ENCODE peak calls at places on chromosomes 12 and 14, in eight cellular contexts. W, E, K, A, T, F, S and U are unnamed samples.

GRCh38 chr12:89259831-89260230 is 92.5 kb downstream of the DUSP6 start:
- DNase-seq in E (no peak), F (no peak), A (no peak), W (no peak), K (no peak), T (no peak), S (peak; percentile 27), U (no peak)

GRCh38 chr12:96912261-96912660 is 5.2 kb downstream of the NEDD1 start:
- DNase-seq in F (peak; percentile 9), T (no peak), A (no peak), E (no peak), K (no peak), S (no peak), W (no peak), U (no peak)

GRCh38 chr12:94873368-94874085 is 130.0 kb downstream of the NDUFA12 start:
- DNase-seq in S (no peak), K (no peak), E (no peak), W (peak; percentile 13), F (no peak), T (no peak), A (no peak), U (peak; percentile 49)

GRCh38 chr12:55407866-55408265 is 7.5 kb downstream of the OR6C65 start:
- DNase-seq in K (no peak), F (no peak), A (no peak), E (no peak), S (no peak), T (no peak), W (no peak), U (no peak)

GRCh38 chr14:38256358-38256840 is 506 bp upstream of the CLEC14A start:
- DNase-seq in A (peak; percentile 14), F (no peak), E (peak; percentile 100), W (no peak), T (peak; percentile 91), K (peak; percentile 97), S (peak; percentile 97), U (no peak)

GRCh38 chr14:32724864-32725550 is 213.7 kb upstream of the NPAS3 start:
- DNase-seq in E (no peak), F (peak; percentile 42), W (no peak), A (peak; percentile 55), K (peak; percentile 83), T (peak; percentile 79), S (peak; percentile 87), U (peak; percentile 59)

GRCh38 chr12:113591480-113591971 is 119.9 kb upstream of the LHX5 start:
- DNase-seq in E (no peak), F (no peak), W (peak; percentile 12), T (no peak), A (no peak), K (no peak), S (no peak), U (no peak)

GRCh38 chr14:74891870-74892269 is 10.2 kb downstream of the DLST start:
- DNase-seq in A (no peak), K (peak; percentile 40), E (no peak), S (no peak), W (no peak), T (no peak), F (no peak), U (peak; percentile 63)

GRCh38 chr14:34160619-34161018 is 209.7 kb upstream of the EGLN3 start:
- DNase-seq in K (no peak), T (no peak), S (no peak), F (no peak), A (no peak), E (no peak), W (no peak), U (no peak)

GRCh38 chr14:52240623-52241022 is 26.9 kb upstream of the PTGDR start:
- DNase-seq in E (no peak), K (no peak), T (peak; percentile 11), W (no peak), A (no peak), F (no peak), S (no peak), U (no peak)

GRCh38 chr14:35419429-35419841 is 14.9 kb upstream of the NFKBIA start:
- DNase-seq in T (no peak), F (no peak), A (no peak), S (no peak), W (no peak), K (no peak), E (peak; percentile 41), U (no peak)

GRCh38 chr14:103522028-103522581 is 525 bp downstream of the CKB start:
- DNase-seq in E (no peak), A (no peak), K (no peak), S (no peak), W (no peak), F (no peak), T (peak; percentile 26), U (no peak)

GRCh38 chr12:100061814-100062213 is 77.1 kb upstream of the ANKS1B start:
- DNase-seq in W (no peak), F (no peak), A (no peak), T (peak; percentile 22), K (peak; percentile 2), S (no peak), E (no peak), U (no peak)

GRCh38 chr14:68076451-68076850 is 256.9 kb downstream of the RAD51B start:
- DNase-seq in E (no peak), F (no peak), W (no peak), T (peak; percentile 40), S (peak; percentile 29), K (no peak), A (no peak), U (peak; percentile 9)

GRCh38 chr14:94173471-94173884 is 644 bp upstream of the PPP4R4 start:
- DNase-seq in F (no peak), E (no peak), A (no peak), K (no peak), W (no peak), S (no peak), T (no peak), U (no peak)

GRCh38 chr12:94304566-94305061 is 155.1 kb downstream of the CEP83 start:
- DNase-seq in T (no peak), W (no peak), S (peak; percentile 46), F (no peak), K (peak; percentile 21), A (no peak), E (no peak), U (peak; percentile 48)

GRCh38 chr12:23055004-23055403 is 430.0 kb downstream of the ETNK1 start:
- DNase-seq in T (peak; percentile 22), W (peak; percentile 13), E (peak; percentile 4), A (no peak), F (no peak), K (peak; percentile 23), S (peak; percentile 26), U (peak; percentile 5)

GRCh38 chr12:95574799-95575452 is 23.6 kb upstream of the USP44 start:
- DNase-seq in F (no peak), T (peak; percentile 57), E (peak; percentile 65), S (peak; percentile 56), A (no peak), K (peak; percentile 62), W (no peak), U (peak; percentile 53)

GRCh38 chr14:100222219-100223093 is 16.5 kb upstream of the YY1 start:
- DNase-seq in A (no peak), S (no peak), F (no peak), K (no peak), W (no peak), T (no peak), E (peak; percentile 33), U (no peak)

GRCh38 chr12:29996993-29997392 is 213.3 kb upstream of the TMTC1 start:
- DNase-seq in A (no peak), E (no peak), K (no peak), S (no peak), T (no peak), W (no peak), F (no peak), U (no peak)

DNA sequence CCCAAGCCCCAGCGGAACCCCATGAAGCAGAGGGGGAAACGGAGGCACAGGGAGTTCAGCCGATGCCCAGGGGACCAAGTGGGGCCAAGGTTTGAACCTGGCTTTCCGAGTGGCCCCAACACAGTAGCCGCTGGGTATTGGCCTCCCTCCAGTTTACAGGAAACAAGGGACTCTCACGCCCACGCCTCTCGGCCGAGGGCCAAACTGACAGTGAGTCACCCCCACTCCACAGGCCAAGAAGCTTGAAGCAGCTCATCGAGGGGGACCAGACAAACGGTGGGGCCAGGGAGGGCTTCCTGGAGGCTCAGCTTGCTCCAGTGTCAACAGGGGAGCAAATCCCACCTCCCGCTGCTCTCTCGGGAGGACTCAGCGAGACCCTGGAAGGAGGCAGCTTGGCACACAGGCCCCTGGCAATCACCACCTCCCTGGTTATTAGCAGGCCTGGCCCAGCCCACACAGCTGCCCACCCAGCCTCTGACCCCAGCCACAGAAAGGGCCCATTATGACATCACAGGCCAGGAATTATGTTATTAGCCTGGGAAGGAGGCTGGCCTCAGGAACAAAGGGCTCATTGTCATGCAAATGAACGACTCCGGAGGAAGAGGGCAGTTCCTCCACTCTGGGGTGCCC is 54.6 kb downstream of the NCOR2 start:
- DNase-seq in E (peak; percentile 96), S (peak; percentile 98), T (peak; percentile 93), K (peak; percentile 97), A (peak; percentile 79), F (peak; percentile 65), W (peak; percentile 79), U (peak; percentile 95)
- H3K4me3 ChIP-seq in E (no peak overlapping the region), S (no peak overlapping the region), T (no peak overlapping the region), K (no peak overlapping the region), A (no peak overlapping the region), F (peak overlapping the region; percentile 8), W (no peak overlapping the region), U (no peak overlapping the region)

GRCh38 chr12:43501705-43502104 is 50.3 kb downstream of the ADAMTS20 start:
- DNase-seq in W (no peak), F (no peak), A (peak; percentile 7), E (peak; percentile 12), S (peak; percentile 50), T (peak; percentile 58), K (peak; percentile 32), U (peak; percentile 38)
- TF ChIP-seq CTCF in W (no peak), F (peak; percentile 68), A (peak; percentile 53), E (peak; percentile 14), S (peak; percentile 58), T (peak; percentile 66), K (peak; percentile 51), U (peak; percentile 56)

GRCh38 chr14:30559638-30560071 is 697 bp downstream of the G2E3 start:
- DNase-seq in E (peak; percentile 53), T (peak; percentile 39), A (no peak), F (no peak), K (peak; percentile 33), W (peak; percentile 19), S (peak; percentile 42), U (peak; percentile 55)

GRCh38 chr14:30558362-30558674 is 640 bp upstream of the G2E3 start:
- DNase-seq in S (no peak), F (no peak), K (no peak), E (no peak), W (no peak), T (no peak), A (no peak), U (no peak)

GRCh38 chr14:30558675-30559555 is at the start of gene G2E3:
- DNase-seq in T (peak; percentile 84), S (peak; percentile 84), F (no peak), K (peak; percentile 90), E (peak; percentile 89), A (no peak), W (peak; percentile 94), U (peak; percentile 86)

GRCh38 chr14:30564235-30564867 is 5.4 kb downstream of the G2E3 start:
- DNase-seq in A (no peak), T (no peak), W (no peak), S (no peak), F (no peak), E (no peak), K (no peak), U (no peak)

GRCh38 chr14:30560581-30560980 is 1.6 kb downstream of the G2E3 start:
- DNase-seq in W (no peak), S (no peak), K (no peak), T (no peak), F (no peak), E (no peak), A (no peak), U (no peak)
- H3K4me3 ChIP-seq in W (no peak overlapping the region), S (peak overlapping the region; percentile 93), K (peak overlapping the region; percentile 77), T (peak overlapping the region; percentile 91), F (peak overlapping the region; percentile 86), E (peak overlapping the region; percentile 94), A (peak overlapping the region; percentile 93), U (peak overlapping the region; percentile 87)

GRCh38 chr14:85415015-85415712 is 114.8 kb upstream of the FLRT2 start:
- DNase-seq in F (peak; percentile 61), E (peak; percentile 67), W (peak; percentile 19), S (peak; percentile 98), T (peak; percentile 86), A (peak; percentile 47), K (peak; percentile 96), U (peak; percentile 92)
- TF ChIP-seq CTCF in F (peak; percentile 41), E (no peak), W (no peak), S (peak; percentile 74), T (peak; percentile 44), A (peak; percentile 43), K (peak; percentile 63), U (peak; percentile 61)